ENCODE peak calls at places on chromosomes 4 and X, in eight cellular contexts. Q, P, M, S, Z, H, R and F are unnamed samples.

GRCh38 chr4:40699648-40700047 is 50.1 kb upstream of the NSUN7 start:
- DNase-seq in Q (no peak), P (no peak), M (no peak), S (no peak), Z (no peak), H (no peak), R (no peak), F (peak; percentile 35)

GRCh38 chrX:22760513-22761057 is 239.2 kb upstream of the DDX53 start:
- DNase-seq in Q (no peak), P (no peak), M (no peak), S (no peak), Z (no peak), H (no peak), R (no peak), F (no peak)

GRCh38 chr4:110085131-110085530 is 113.3 kb downstream of the ELOVL6 start:
- DNase-seq in Q (peak; percentile 7), P (no peak), M (no peak), S (no peak), Z (no peak), H (no peak), R (peak; percentile 13), F (no peak)

GRCh38 chrX:9940397-9940796 is 26.8 kb upstream of the CLDN34 start:
- DNase-seq in Q (peak; percentile 43), P (no peak), M (no peak), S (no peak), Z (no peak), H (no peak), R (no peak), F (no peak)

GRCh38 chr4:121072836-121073362 is 564 bp upstream of the NDNF start:
- DNase-seq in Q (no peak), P (no peak), M (no peak), S (no peak), Z (no peak), H (no peak), R (peak; percentile 7), F (no peak)

GRCh38 chr4:76266627-76267026 is 15.1 kb downstream of the FAM47E start:
- DNase-seq in Q (no peak), P (no peak), M (no peak), S (no peak), Z (no peak), H (no peak), R (no peak), F (no peak)

GRCh38 chr4:125316781-125317525 is 2.2 kb downstream of the FAT4 start:
- DNase-seq in Q (peak; percentile 41), P (peak; percentile 21), M (no peak), S (peak; percentile 32), Z (peak; percentile 68), H (no peak), R (no peak), F (no peak)

GRCh38 chrX:46407036-46407752 is 138.0 kb downstream of the ZNF674 start:
- DNase-seq in Q (no peak), P (no peak), M (no peak), S (no peak), Z (no peak), H (no peak), R (no peak), F (no peak)

GRCh38 chrX:72026341-72027023 is 105.2 kb downstream of the RTL5 start:
- DNase-seq in Q (no peak), P (no peak), M (no peak), S (no peak), Z (no peak), H (no peak), R (no peak), F (no peak)

GRCh38 chr4:100803751-100804150 is 285.9 kb upstream of the EMCN start:
- DNase-seq in Q (no peak), P (no peak), M (no peak), S (no peak), Z (no peak), H (no peak), R (no peak), F (no peak)

GRCh38 chr4:173153445-173153844 is 15.2 kb upstream of the GALNT7 start:
- DNase-seq in Q (no peak), P (no peak), M (no peak), S (no peak), Z (no peak), H (no peak), R (no peak), F (no peak)

GRCh38 chr4:60822986-60823385 is 377.1 kb upstream of the ADGRL3 start:
- DNase-seq in Q (no peak), P (no peak), M (no peak), S (no peak), Z (no peak), H (no peak), R (no peak), F (no peak)

GRCh38 chr4:44145868-44146267 is 302.7 kb downstream of the KCTD8 start:
- DNase-seq in Q (no peak), P (no peak), M (no peak), S (no peak), Z (no peak), H (no peak), R (no peak), F (no peak)

GRCh38 chr4:94412019-94413017 is 39.4 kb upstream of the PDLIM5 start:
- DNase-seq in Q (peak; percentile 26), P (no peak), M (no peak), S (no peak), Z (no peak), H (peak; percentile 8), R (no peak), F (peak; percentile 33)

GRCh38 chrX:142076633-142077032 is 128.5 kb downstream of the MAGEC2 start:
- DNase-seq in Q (no peak), P (no peak), M (no peak), S (no peak), Z (no peak), H (no peak), R (no peak), F (no peak)

GRCh38 chrX:130108647-130109428 is 1.5 kb downstream of the ELF4 start:
- DNase-seq in Q (peak; percentile 74), P (peak; percentile 76), M (peak; percentile 20), S (no peak), Z (no peak), H (no peak), R (no peak), F (no peak)
- H3K4me3 ChIP-seq in Q (peak overlapping the region; percentile 69), P (peak overlapping the region; percentile 98), M (peak overlapping the region; percentile 62), S (peak overlapping the region; percentile 38), Z (peak overlapping the region; percentile 46), H (peak overlapping the region; percentile 51), R (peak overlapping the region; percentile 57), F (peak overlapping the region; percentile 53)

GRCh38 chr4:147735413-147736301 is 3.8 kb downstream of the ARHGAP10 start:
- DNase-seq in Q (no peak), P (no peak), M (no peak), S (no peak), Z (no peak), H (no peak), R (no peak), F (no peak)
- H3K4me3 ChIP-seq in Q (no peak overlapping the region), P (no peak overlapping the region), M (no peak overlapping the region), S (no peak overlapping the region), Z (no peak overlapping the region), H (no peak overlapping the region), R (no peak overlapping the region), F (no peak overlapping the region)

GRCh38 chr4:1009647-1010521 is 1.5 kb upstream of the FGFRL1 start:
- DNase-seq in Q (peak; percentile 31), P (no peak), M (peak; percentile 68), S (peak; percentile 75), Z (peak; percentile 89), H (peak; percentile 61), R (peak; percentile 66), F (no peak)

GRCh38 chr4:1006856-1007255 is 4.6 kb upstream of the FGFRL1 start:
- DNase-seq in Q (no peak), P (no peak), M (no peak), S (no peak), Z (no peak), H (no peak), R (no peak), F (no peak)

GRCh38 chr4:1010522-1011021 is 854 bp upstream of the FGFRL1 start:
- DNase-seq in Q (no peak), P (no peak), M (peak; percentile 58), S (peak; percentile 73), Z (peak; percentile 84), H (peak; percentile 68), R (peak; percentile 73), F (peak; percentile 41)

GRCh38 chr4:1011022-1011694 is at the start of gene FGFRL1:
- DNase-seq in Q (peak; percentile 89), P (peak; percentile 69), M (peak; percentile 87), S (peak; percentile 93), Z (peak; percentile 95), H (peak; percentile 92), R (peak; percentile 86), F (peak; percentile 31)

GRCh38 chr4:1008840-1009646 is 2.4 kb upstream of the FGFRL1 start:
- DNase-seq in Q (no peak), P (no peak), M (no peak), S (peak; percentile 50), Z (peak; percentile 74), H (no peak), R (peak; percentile 26), F (no peak)
- H3K4me3 ChIP-seq in Q (peak overlapping the region; percentile 40), P (peak overlapping the region; percentile 66), M (peak overlapping the region; percentile 56), S (peak overlapping the region; percentile 42), Z (peak overlapping the region; percentile 63), H (peak overlapping the region; percentile 52), R (peak overlapping the region; percentile 46), F (peak overlapping the region; percentile 54)

GRCh38 chr4:10729366-10729765 is 44.8 kb upstream of the CLNK start:
- DNase-seq in Q (no peak), P (no peak), M (no peak), S (no peak), Z (no peak), H (no peak), R (no peak), F (no peak)

GRCh38 chr4:10730019-10730418 is 45.5 kb upstream of the CLNK start:
- DNase-seq in Q (no peak), P (no peak), M (no peak), S (no peak), Z (no peak), H (no peak), R (no peak), F (no peak)

GRCh38 chr4:10730590-10730989 is 46.0 kb upstream of the CLNK start:
- DNase-seq in Q (no peak), P (no peak), M (no peak), S (no peak), Z (no peak), H (no peak), R (no peak), F (no peak)

GRCh38 chr4:10728016-10728415 is 43.4 kb upstream of the CLNK start:
- DNase-seq in Q (no peak), P (no peak), M (no peak), S (no peak), Z (no peak), H (no peak), R (no peak), F (no peak)

DNA sequence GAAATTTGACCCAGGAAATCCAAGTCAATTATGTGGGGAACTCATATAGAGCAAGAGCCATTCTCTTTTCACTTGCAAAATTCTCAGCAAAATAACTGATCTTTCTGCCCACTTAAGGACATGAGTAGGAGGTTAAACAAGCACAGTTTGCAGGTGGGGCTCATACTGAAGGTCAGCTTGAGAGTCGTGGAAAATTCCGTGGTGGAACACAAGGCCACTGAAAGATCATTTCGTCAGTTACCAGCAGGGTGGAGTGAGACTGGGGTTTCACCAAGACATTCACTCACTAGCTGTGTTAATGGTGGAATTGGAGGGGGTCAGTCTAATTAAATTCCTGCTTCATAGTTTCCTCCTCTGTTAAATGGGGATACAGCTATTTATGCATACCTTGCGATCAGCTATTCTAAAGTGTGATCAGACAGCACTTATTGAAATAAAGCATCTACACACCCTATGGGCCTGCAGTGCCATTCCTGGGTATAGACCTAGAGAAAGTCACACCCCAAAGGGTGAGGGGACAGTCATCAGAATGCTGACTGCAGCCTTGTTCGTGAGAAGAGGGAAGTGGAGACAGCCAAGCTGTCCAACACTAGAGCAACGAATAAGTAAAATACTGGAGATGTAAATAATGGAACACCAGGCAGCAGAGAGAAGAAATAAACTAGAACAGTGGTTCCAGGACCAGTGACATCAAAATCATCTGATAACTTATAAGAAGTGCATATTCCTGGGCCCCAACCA is 42.7 kb upstream of the CLNK start:
- DNase-seq in Q (no peak), P (no peak), M (no peak), S (no peak), Z (no peak), H (no peak), R (no peak), F (no peak)
- H3K4me3 ChIP-seq in Q (no peak overlapping the region), P (no peak overlapping the region), M (no peak overlapping the region), S (no peak overlapping the region), Z (no peak overlapping the region), H (no peak overlapping the region), R (no peak overlapping the region), F (no peak overlapping the region)